ENCODE peak calls at places on chromosome 2, in five cellular contexts. R is RWPE1; S is activated CD4-positive, alpha-beta memory T cell treated with anti-CD3 and anti-CD28 coated beads for 36 hours; T is Peyer's patch; H is substantia nigra. D is an unnamed sample.
A peak's percentile ranks its signal among the peaks of the same experiment; 100 is the strongest.

GRCh38 chr2:134140251-134140661 is 113.6 kb upstream of the MGAT5 start:
- DNase-seq in R (peak; percentile 36), S (no peak), T (peak; percentile 71), H (peak; percentile 32), D (peak; percentile 86)

GRCh38 chr2:23478933-23479683 is 94.1 kb downstream of the KLHL29 start:
- DNase-seq in R (no peak), S (no peak), T (peak; percentile 30), H (no peak), D (no peak)

GRCh38 chr2:68475110-68475509 is 7.7 kb downstream of the APLF start:
- DNase-seq in R (no peak), S (no peak), T (no peak), H (no peak), D (no peak)

GRCh38 chr2:240961878-240962277 is 36.5 kb upstream of the SNED1 start:
- DNase-seq in R (no peak), S (no peak), T (no peak), H (no peak), D (no peak)

GRCh38 chr2:60439219-60439974 is 114.1 kb downstream of the BCL11A start:
- DNase-seq in R (no peak), S (no peak), T (no peak), H (no peak), D (no peak)

GRCh38 chr2:84904717-84905174 is 710 bp upstream of the TMSB10 start:
- DNase-seq in R (no peak), S (peak; percentile 56), T (peak; percentile 82), H (peak; percentile 50), D (peak; percentile 82)

GRCh38 chr2:101190753-101191516 is 39.8 kb upstream of the TBC1D8 start:
- DNase-seq in R (no peak), S (no peak), T (no peak), H (no peak), D (no peak)

GRCh38 chr2:80252294-80252986 is 52.1 kb downstream of the LRRTM1 start:
- DNase-seq in R (peak; percentile 2), S (no peak), T (no peak), H (no peak), D (no peak)

GRCh38 chr2:8839189-8839965 is 2.0 kb upstream of the KIDINS220 start:
- DNase-seq in R (no peak), S (no peak), T (no peak), H (no peak), D (no peak)

GRCh38 chr2:121194626-121195025 is 90.4 kb downstream of the TFCP2L1 start:
- DNase-seq in R (no peak), S (no peak), T (no peak), H (no peak), D (no peak)

GRCh38 chr2:173412628-173413027 is 58.0 kb downstream of the CDCA7 start:
- DNase-seq in R (no peak), S (no peak), T (no peak), H (no peak), D (no peak)

GRCh38 chr2:109707281-109708147 is 86.6 kb upstream of the RGPD5 start:
- DNase-seq in R (no peak), S (no peak), T (no peak), H (no peak), D (peak; percentile 47)

GRCh38 chr2:133418021-133418420 is 150.2 kb downstream of the NCKAP5 start:
- DNase-seq in R (no peak), S (no peak), T (no peak), H (no peak), D (peak; percentile 14)